ENCODE peak calls at places on chromosome 1, in nine cellular contexts. C is AG04450; Z is uterus; T is CD8-positive, alpha-beta T cell; V is CD8-positive, alpha-beta memory T cell; H is thoracic aorta; Y is HCT116; M is GM23248; G is H7. P is an unnamed sample.

GRCh38 chr1:241627453-241628329 is 12.5 kb downstream of the CHML start:
- DNase-seq in C (peak; percentile 46), Z (no peak), T (peak; percentile 43), V (peak; percentile 53), H (no peak), Y (peak; percentile 47), M (peak; percentile 87), G (no peak), P (no peak)

GRCh38 chr1:246794261-246795093 is 70.3 kb downstream of the SCCPDH start:
- DNase-seq in C (no peak), Z (no peak), T (no peak), V (no peak), H (no peak), Y (no peak), M (peak; percentile 79), G (peak; percentile 67), P (no peak)

GRCh38 chr1:34163792-34164509 is 1.1 kb downstream of the CSMD2 start:
- DNase-seq in C (no peak), Z (no peak), T (no peak), V (no peak), H (no peak), Y (no peak), M (peak; percentile 74), G (peak; percentile 82), P (no peak)

GRCh38 chr1:46315669-46316403 is 12.3 kb downstream of the UQCRH start:
- DNase-seq in C (no peak), Z (no peak), T (no peak), V (no peak), H (no peak), Y (no peak), M (peak; percentile 61), G (no peak), P (no peak)

GRCh38 chr1:72282690-72283203 is 408 bp upstream of the NEGR1 start:
- DNase-seq in C (peak; percentile 83), Z (peak; percentile 88), T (peak; percentile 65), V (peak; percentile 55), H (peak; percentile 73), Y (no peak), M (peak; percentile 99), G (peak; percentile 68), P (no peak)

GRCh38 chr1:3761296-3762010 is 9.2 kb downstream of the CCDC27 start:
- DNase-seq in C (no peak), Z (no peak), T (no peak), V (peak; percentile 33), H (no peak), Y (no peak), M (no peak), G (no peak), P (no peak)

GRCh38 chr1:98429851-98430496 is 231.5 kb upstream of the SNX7 start:
- DNase-seq in C (no peak), Z (no peak), T (no peak), V (no peak), H (no peak), Y (no peak), M (no peak), G (peak; percentile 0), P (no peak)

GRCh38 chr1:173400387-173400995 is 76.6 kb upstream of the PRDX6 start:
- DNase-seq in C (no peak), Z (no peak), T (no peak), V (no peak), H (no peak), Y (no peak), M (no peak), G (no peak), P (no peak)

DNA sequence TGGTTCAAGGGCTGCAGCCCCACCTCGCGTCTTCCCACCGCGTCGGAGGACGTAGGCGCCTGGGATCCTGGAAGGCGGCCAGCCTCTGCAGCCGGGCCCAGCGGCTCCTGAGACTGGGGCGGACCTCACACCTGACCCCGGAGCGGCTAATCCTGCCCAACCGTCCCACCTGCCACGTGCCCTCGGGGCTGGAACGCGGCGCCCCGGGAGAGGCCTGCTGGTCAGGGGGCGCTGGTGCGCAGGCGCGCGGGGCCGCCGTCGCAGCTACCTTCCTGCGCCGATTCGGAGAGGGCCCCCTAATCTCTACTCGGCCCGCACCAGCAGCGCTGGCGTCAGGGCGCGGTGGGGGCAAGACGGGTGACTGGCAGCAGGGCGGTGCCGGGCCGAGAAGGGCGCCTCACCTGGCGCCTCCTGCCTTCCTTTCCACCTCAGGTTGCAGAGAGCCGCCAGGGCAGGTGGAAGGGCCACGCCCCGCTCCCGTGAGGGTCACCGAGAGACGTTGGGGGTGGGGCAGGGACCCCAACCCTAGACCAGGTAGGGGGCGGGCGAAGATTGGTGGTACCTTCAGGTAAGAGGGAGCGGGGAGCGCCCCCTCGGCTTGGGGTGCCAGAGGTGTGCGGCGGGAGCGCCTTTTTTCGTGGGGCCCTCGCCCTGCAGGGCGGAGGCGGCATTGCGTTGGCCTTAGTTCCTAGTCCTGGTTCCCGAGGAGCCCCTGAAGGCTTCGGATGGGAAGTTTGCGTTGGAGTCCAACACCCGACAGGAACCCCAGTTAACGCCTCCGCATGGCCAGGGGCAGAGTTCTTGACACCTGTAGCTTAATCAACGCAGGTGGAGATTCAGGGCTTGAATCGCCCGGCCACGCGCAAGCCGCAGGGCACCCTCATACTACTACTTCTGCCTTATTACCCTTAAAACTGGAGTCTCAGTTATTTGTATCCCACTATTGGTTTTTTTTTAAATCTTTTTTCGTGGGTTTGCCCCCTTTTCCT is at the start of gene TDRD5:
- DNase-seq in C (no peak), Z (no peak), T (no peak), V (no peak), H (no peak), Y (no peak), M (no peak), G (peak; percentile 78), P (no peak)
- H3K27me3 ChIP-seq in C (peaks cover 19% of the 10 kb centered on the region), Z (no peaks in the 10 kb centered on the region), T (no peaks in the 10 kb centered on the region), V (no peaks in the 10 kb centered on the region), H (peaks cover 9% of the 10 kb centered on the region), Y (no peaks in the 10 kb centered on the region), M (peaks cover 27% of the 10 kb centered on the region), G (peaks cover 7% of the 10 kb centered on the region), P (no peaks in the 10 kb centered on the region)

GRCh38 chr1:29592261-29592615 is 355.9 kb downstream of the PTPRU start:
- DNase-seq in C (no peak), Z (no peak), T (no peak), V (no peak), H (no peak), Y (no peak), M (no peak), G (no peak), P (no peak)

GRCh38 chr1:29591601-29592260 is 355.4 kb downstream of the PTPRU start:
- DNase-seq in C (no peak), Z (no peak), T (no peak), V (no peak), H (no peak), Y (no peak), M (no peak), G (no peak), P (no peak)

GRCh38 chr1:29593601-29594382 is 357.5 kb downstream of the PTPRU start:
- DNase-seq in C (no peak), Z (no peak), T (no peak), V (no peak), H (no peak), Y (no peak), M (peak; percentile 29), G (no peak), P (no peak)

GRCh38 chr1:29590583-29591555 is 354.5 kb downstream of the PTPRU start:
- DNase-seq in C (no peak), Z (no peak), T (no peak), V (no peak), H (no peak), Y (no peak), M (peak; percentile 65), G (no peak), P (no peak)

DNA sequence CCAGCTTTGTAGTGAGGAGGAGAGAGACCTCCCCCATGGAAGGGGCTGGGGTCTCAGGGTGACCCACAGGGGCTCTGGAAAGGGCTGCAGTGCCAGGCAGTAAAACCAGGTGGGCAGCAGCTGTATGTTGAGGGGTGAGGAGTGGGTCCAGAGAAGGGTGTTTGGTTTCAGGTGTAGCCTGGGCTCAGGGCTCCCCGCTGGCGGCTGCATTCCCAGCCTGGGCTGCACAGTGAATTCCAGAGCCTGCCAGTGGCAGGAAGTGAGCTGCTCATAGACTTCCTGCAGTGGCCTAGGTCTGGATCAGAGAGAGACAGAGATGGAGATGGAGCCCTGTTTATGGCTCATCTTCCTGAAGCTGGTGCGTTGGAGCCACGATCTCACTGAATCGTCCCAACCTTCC is 356.4 kb downstream of the PTPRU start:
- DNase-seq in C (no peak), Z (no peak), T (no peak), V (no peak), H (no peak), Y (no peak), M (peak; percentile 28), G (peak; percentile 64), P (no peak)
- H3K27me3 ChIP-seq in C (no peaks in the 10 kb centered on the region), Z (no peaks in the 10 kb centered on the region), T (no peaks in the 10 kb centered on the region), V (no peaks in the 10 kb centered on the region), H (no peaks in the 10 kb centered on the region), Y (no peaks in the 10 kb centered on the region), M (no peaks in the 10 kb centered on the region), G (no peaks in the 10 kb centered on the region), P (peaks cover 26% of the 10 kb centered on the region)

DNA sequence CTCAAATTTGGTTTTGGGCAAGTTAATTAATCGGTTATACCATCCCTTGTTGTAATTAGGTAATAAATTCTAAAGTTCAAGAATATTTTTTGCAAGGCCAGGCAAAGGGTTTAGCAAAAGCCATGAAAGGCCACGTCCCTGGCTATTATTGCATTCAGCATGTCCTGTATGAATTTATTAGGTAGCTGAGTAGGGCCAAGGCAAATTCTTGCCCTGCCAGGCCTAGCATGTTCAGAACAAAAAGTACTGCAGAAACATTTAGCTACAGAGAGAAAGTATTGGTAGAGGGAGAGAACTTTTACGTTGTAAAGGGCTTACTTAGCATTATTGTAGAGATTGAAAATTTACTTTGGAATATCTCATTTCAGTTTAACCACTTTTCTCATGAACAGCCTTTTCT is 94.4 kb downstream of the PATJ start:
- DNase-seq in C (no peak), Z (no peak), T (no peak), V (no peak), H (no peak), Y (no peak), M (no peak), G (no peak), P (no peak)
- H3K27me3 ChIP-seq in C (no peaks in the 10 kb centered on the region), Z (no peaks in the 10 kb centered on the region), T (no peaks in the 10 kb centered on the region), V (no peaks in the 10 kb centered on the region), H (no peaks in the 10 kb centered on the region), Y (no peaks in the 10 kb centered on the region), M (no peaks in the 10 kb centered on the region), G (no peaks in the 10 kb centered on the region), P (no peaks in the 10 kb centered on the region)

GRCh38 chr1:20389551-20389950 is 96.5 kb downstream of the CAMK2N1 start:
- DNase-seq in C (no peak), Z (no peak), T (no peak), V (no peak), H (no peak), Y (no peak), M (no peak), G (no peak), P (no peak)

GRCh38 chr1:20383631-20384030 is 93.0 kb downstream of the VWA5B1 start:
- DNase-seq in C (no peak), Z (no peak), T (no peak), V (no peak), H (no peak), Y (no peak), M (no peak), G (no peak), P (no peak)

GRCh38 chr1:20386682-20387081 is 96.0 kb downstream of the VWA5B1 start:
- DNase-seq in C (no peak), Z (no peak), T (no peak), V (no peak), H (no peak), Y (no peak), M (no peak), G (peak; percentile 75), P (no peak)

GRCh38 chr1:20381961-20382360 is 91.3 kb downstream of the VWA5B1 start:
- DNase-seq in C (no peak), Z (no peak), T (no peak), V (no peak), H (no peak), Y (no peak), M (no peak), G (no peak), P (no peak)

GRCh38 chr1:20385630-20386029 is 95.0 kb downstream of the VWA5B1 start:
- DNase-seq in C (no peak), Z (no peak), T (no peak), V (no peak), H (no peak), Y (no peak), M (no peak), G (peak; percentile 46), P (no peak)
- H3K27me3 ChIP-seq in C (peaks cover 67% of the 10 kb centered on the region), Z (no peaks in the 10 kb centered on the region), T (no peaks in the 10 kb centered on the region), V (peaks cover 30% of the 10 kb centered on the region), H (peaks cover 4% of the 10 kb centered on the region), Y (peaks cover 23% of the 10 kb centered on the region), M (peaks cover 68% of the 10 kb centered on the region), G (peaks cover 23% of the 10 kb centered on the region), P (peaks cover 81% of the 10 kb centered on the region)